ENCODE peak calls at places on chromosomes 5 and 9, in five cellular contexts. C, R, F, J and L are unnamed samples. For H3K36me3, the result is how much of the 10 kb centered on the place peaks cover.

GRCh38 chr9:77521091-77521490 is 127.0 kb downstream of the GNA14 start:
- DNase-seq in C (no peak), R (no peak), F (peak), J (no peak), L (no peak)

GRCh38 chr9:126343271-126343700 is 16.7 kb downstream of the MVB12B start:
- DNase-seq in C (no peak), R (no peak), F (no peak), J (no peak), L (no peak)

GRCh38 chr9:34499101-34499500 is 23.7 kb downstream of the ENHO start:
- DNase-seq in C (no peak), R (no peak), F (no peak), J (peak), L (no peak)

GRCh38 chr9:13443380-13444271 is 164.1 kb upstream of the MPDZ start:
- DNase-seq in C (no peak), R (no peak), F (peak), J (no peak), L (no peak)

GRCh38 chr5:116176124-116176523 is 91.3 kb downstream of the COMMD10 start:
- DNase-seq in C (no peak), R (no peak), F (no peak), J (peak), L (no peak)

GRCh38 chr9:122219856-122220672 is 8.7 kb downstream of the LHX6 start:
- DNase-seq in C (no peak), R (peak), F (no peak), J (no peak), L (peak)

GRCh38 chr5:55535199-55535905 is 588 bp upstream of the PLPP1 start:
- DNase-seq in C (peak), R (no peak), F (no peak), J (no peak), L (no peak)

GRCh38 chr5:127076730-127077129 is 3.4 kb upstream of the C5orf63 start:
- DNase-seq in C (peak), R (no peak), F (no peak), J (peak), L (no peak)

GRCh38 chr5:76788362-76788761 is 30.5 kb upstream of the F2RL1 start:
- DNase-seq in C (no peak), R (no peak), F (no peak), J (no peak), L (no peak)

GRCh38 chr9:81565144-81565543 is 124.2 kb downstream of the TLE1 start:
- DNase-seq in C (no peak), R (no peak), F (no peak), J (no peak), L (no peak)

GRCh38 chr5:1667648-1668140 is 131.9 kb downstream of the MRPL36 start:
- DNase-seq in C (peak), R (no peak), F (no peak), J (no peak), L (peak)

GRCh38 chr9:79799691-79800345 is 228.1 kb downstream of the TLE4 start:
- DNase-seq in C (no peak), R (peak), F (peak), J (no peak), L (no peak)

GRCh38 chr5:7815757-7816534 is 35.0 kb downstream of the CFAP90 start:
- DNase-seq in C (peak), R (peak), F (peak), J (peak), L (peak)

GRCh38 chr5:5558593-5558992 is 136.1 kb downstream of the ICE1 start:
- DNase-seq in C (no peak), R (no peak), F (no peak), J (no peak), L (no peak)

GRCh38 chr5:180138214-180138975 is 66.8 kb upstream of the RNF130 start:
- DNase-seq in C (no peak), R (no peak), F (no peak), J (no peak), L (no peak)

GRCh38 chr9:71243951-71244350 is 122.5 kb upstream of the TRPM3 start:
- DNase-seq in C (peak), R (peak), F (no peak), J (no peak), L (peak)

GRCh38 chr9:122197334-122197872 is 31.4 kb downstream of the LHX6 start:
- DNase-seq in C (peak), R (no peak), F (no peak), J (no peak), L (no peak)

GRCh38 chr9:114289106-114289505 is 33.8 kb upstream of the ORM1 start:
- DNase-seq in C (no peak), R (no peak), F (no peak), J (no peak), L (peak)

GRCh38 chr9:136332482-136332983 is 5.2 kb downstream of the GPSM1 start:
- DNase-seq in C (no peak), R (no peak), F (no peak), J (no peak), L (no peak)

GRCh38 chr5:172451771-172452197 is 2.5 kb downstream of the SH3PXD2B start:
- DNase-seq in C (peak), R (no peak), F (no peak), J (peak), L (peak)

GRCh38 chr5:166648736-166649135 is 1642.7 kb upstream of the WWC1 start:
- DNase-seq in C (no peak), R (no peak), F (no peak), J (no peak), L (no peak)

GRCh38 chr5:167945542-167946384 is 345.7 kb upstream of the WWC1 start:
- DNase-seq in C (no peak), R (no peak), F (peak), J (peak), L (peak)

GRCh38 chr5:132941331-132941730 is 22.1 kb downstream of the AFF4 start:
- DNase-seq in C (no peak), R (no peak), F (no peak), J (no peak), L (no peak)

GRCh38 chr9:114612272-114612923 is 1.3 kb downstream of the TMEM268 start:
- DNase-seq in C (peak), R (no peak), F (no peak), J (no peak), L (peak)

GRCh38 chr5:9405196-9405754 is 140.6 kb downstream of the SEMA5A start:
- DNase-seq in C (no peak), R (no peak), F (no peak), J (no peak), L (no peak)

GRCh38 chr5:142720561-142721275 is 34.8 kb upstream of the FGF1 start:
- DNase-seq in C (no peak), R (no peak), F (peak), J (peak), L (peak)

GRCh38 chr5:132225165-132226032 is 2.3 kb downstream of the P4HA2 start:
- DNase-seq in C (no peak), R (peak), F (peak), J (peak), L (peak)

GRCh38 chr9:14824481-14824880 is 85.7 kb downstream of the FREM1 start:
- DNase-seq in C (no peak), R (no peak), F (no peak), J (no peak), L (no peak)

GRCh38 chr9:1939926-1940368 is 75.2 kb upstream of the SMARCA2 start:
- DNase-seq in C (peak), R (peak), F (no peak), J (peak), L (peak)

GRCh38 chr5:39132792-39133191 is 58.6 kb upstream of the RICTOR start:
- DNase-seq in C (no peak), R (no peak), F (no peak), J (no peak), L (no peak)
- H3K36me3 ChIP-seq in C (under half), R (under half), F (under half), J (under half), L (under half)

GRCh38 chr5:37881359-37881758 is 41.5 kb upstream of the GDNF start:
- DNase-seq in C (no peak), R (no peak), F (no peak), J (no peak), L (no peak)
- H3K36me3 ChIP-seq in C (under half), R (under half), F (under half), J (under half), L (under half)

GRCh38 chr9:131575121-131575640 is 29.9 kb downstream of the PRRT1B start:
- DNase-seq in C (no peak), R (no peak), F (no peak), J (no peak), L (peak)

GRCh38 chr9:131578778-131579504 is 33.6 kb downstream of the PRRT1B start:
- DNase-seq in C (no peak), R (no peak), F (no peak), J (no peak), L (peak)

GRCh38 chr9:131578016-131578415 is 32.7 kb downstream of the PRRT1B start:
- DNase-seq in C (no peak), R (no peak), F (no peak), J (no peak), L (peak)

GRCh38 chr9:131577005-131578000 is 32.0 kb downstream of the PRRT1B start:
- DNase-seq in C (no peak), R (no peak), F (no peak), J (no peak), L (peak)

GRCh38 chr9:131575946-131576853 is 30.9 kb downstream of the PRRT1B start:
- DNase-seq in C (no peak), R (no peak), F (no peak), J (no peak), L (no peak)
- H3K36me3 ChIP-seq in C (under half), R (under half), F (half or more), J (under half), L (under half)

GRCh38 chr5:134784241-134784920 is 25.8 kb downstream of the DDX46 start:
- DNase-seq in C (no peak), R (no peak), F (no peak), J (peak), L (no peak)

GRCh38 chr5:134787692-134788091 is 29.1 kb downstream of the DDX46 start:
- DNase-seq in C (no peak), R (no peak), F (no peak), J (no peak), L (no peak)

GRCh38 chr5:134784946-134785620 is 26.5 kb downstream of the DDX46 start:
- DNase-seq in C (peak), R (no peak), F (no peak), J (peak), L (no peak)
- H3K36me3 ChIP-seq in C (half or more), R (half or more), F (half or more), J (under half), L (half or more)

GRCh38 chr9:137463931-137464290 is 4.8 kb upstream of the NSMF start:
- DNase-seq in C (no peak), R (no peak), F (peak), J (no peak), L (no peak)

GRCh38 chr9:137461316-137461662 is 2.2 kb upstream of the NSMF start:
- DNase-seq in C (no peak), R (no peak), F (no peak), J (no peak), L (no peak)

GRCh38 chr9:137461663-137462395 is 2.7 kb upstream of the NSMF start:
- DNase-seq in C (peak), R (peak), F (no peak), J (no peak), L (peak)

GRCh38 chr9:137463194-137463930 is 4.2 kb upstream of the NSMF start:
- DNase-seq in C (no peak), R (no peak), F (no peak), J (no peak), L (no peak)

GRCh38 chr9:137462396-137463193 is 3.5 kb upstream of the NSMF start:
- DNase-seq in C (no peak), R (no peak), F (no peak), J (no peak), L (no peak)
- H3K36me3 ChIP-seq in C (under half), R (under half), F (under half), J (under half), L (under half)

GRCh38 chr9:90855208-90856000 is 53.8 kb downstream of the SYK start:
- DNase-seq in C (no peak), R (no peak), F (no peak), J (no peak), L (no peak)
- H3K36me3 ChIP-seq in C (under half), R (under half), F (under half), J (under half), L (under half)

GRCh38 chr9:124348831-124349230 is 66.4 kb downstream of the PSMB7 start:
- DNase-seq in C (no peak), R (no peak), F (no peak), J (no peak), L (no peak)

GRCh38 chr9:124347206-124347967 is 67.9 kb downstream of the PSMB7 start:
- DNase-seq in C (no peak), R (no peak), F (peak), J (no peak), L (no peak)

GRCh38 chr9:124348363-124348762 is 66.9 kb downstream of the PSMB7 start:
- DNase-seq in C (no peak), R (no peak), F (no peak), J (no peak), L (no peak)

GRCh38 chr9:124349267-124349666 is 66.0 kb downstream of the PSMB7 start:
- DNase-seq in C (no peak), R (no peak), F (no peak), J (no peak), L (no peak)

DNA sequence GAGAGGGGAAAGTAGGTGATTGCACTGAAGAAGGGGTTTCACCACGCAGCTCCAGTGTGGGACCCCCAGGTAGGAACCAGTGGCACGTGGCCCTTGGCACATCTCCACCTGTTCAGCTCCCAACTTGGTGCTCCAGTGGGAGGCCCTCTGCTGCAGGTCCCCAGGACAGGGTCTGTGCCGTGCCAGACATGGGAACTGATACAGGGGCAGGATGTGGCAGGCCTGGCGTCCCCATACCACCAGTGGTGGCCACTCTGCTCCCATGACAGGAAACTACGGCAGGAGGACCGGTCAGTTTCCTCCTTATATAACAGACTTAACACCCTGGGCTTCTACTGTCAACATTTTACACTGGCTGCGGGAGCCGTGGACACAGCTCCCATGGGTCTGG is 67.3 kb downstream of the PSMB7 start:
- DNase-seq in C (no peak), R (no peak), F (no peak), J (no peak), L (no peak)
- H3K36me3 ChIP-seq in C (under half), R (under half), F (half or more), J (under half), L (under half)

DNA sequence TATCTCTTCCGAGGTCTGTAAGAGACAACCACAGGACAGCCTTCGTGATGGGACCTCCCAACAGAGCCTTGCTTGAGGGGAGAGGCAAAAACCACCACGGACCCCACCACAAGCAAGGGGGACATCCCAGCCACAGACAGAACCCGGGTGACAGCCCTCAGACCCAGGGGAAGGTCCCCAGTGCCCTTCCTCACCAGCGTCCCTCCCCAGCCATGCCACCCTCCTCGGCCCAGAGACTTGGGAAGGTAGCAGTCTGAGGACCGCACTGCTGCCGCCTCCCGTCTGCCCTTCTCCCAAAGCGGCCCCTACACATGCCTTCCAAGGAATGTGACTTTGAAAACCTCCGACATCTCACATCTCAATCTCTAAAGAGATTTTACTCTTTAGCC is 13.4 kb downstream of the IPPK start:
- DNase-seq in C (no peak), R (no peak), F (no peak), J (no peak), L (no peak)
- H3K36me3 ChIP-seq in C (under half), R (under half), F (half or more), J (under half), L (under half)